ENCODE peak calls at places on chromosomes 4 and X, in ten cellular contexts. One of them, this sample, is unnamed.

GRCh38 chr4:185396724-185397402 is at the start of gene ANKRD37:
- DNase-seq in H1: no peak
- DNase-seq in upper lobe of right lung: peak; percentile 74
- DNase-seq in B cell: no peak
- DNase-seq in mesothelial cell of epicardium: no peak
- DNase-seq in fibroblast of pulmonary artery: peak; percentile 53
- DNase-seq in thyroid gland: peak; percentile 72
- DNase-seq in GM13977: no peak
- DNase-seq in endothelial cell: peak; percentile 38
- DNase-seq in astrocyte of the spinal cord: peak; percentile 69
- DNase-seq in this sample: no peak

GRCh38 chr4:150656882-150657281 is 74.9 kb downstream of the MAB21L2 start:
- DNase-seq in H1: no peak
- DNase-seq in upper lobe of right lung: no peak
- DNase-seq in B cell: no peak
- DNase-seq in mesothelial cell of epicardium: no peak
- DNase-seq in fibroblast of pulmonary artery: no peak
- DNase-seq in thyroid gland: no peak
- DNase-seq in GM13977: no peak
- DNase-seq in endothelial cell: no peak
- DNase-seq in astrocyte of the spinal cord: no peak
- DNase-seq in this sample: no peak

GRCh38 chr4:6480532-6481088 is 8.2 kb upstream of the PPP2R2C start:
- DNase-seq in H1: no peak
- DNase-seq in upper lobe of right lung: no peak
- DNase-seq in B cell: no peak
- DNase-seq in mesothelial cell of epicardium: no peak
- DNase-seq in fibroblast of pulmonary artery: no peak
- DNase-seq in thyroid gland: no peak
- DNase-seq in GM13977: no peak
- DNase-seq in endothelial cell: no peak
- DNase-seq in astrocyte of the spinal cord: no peak
- DNase-seq in this sample: no peak

GRCh38 chr4:38328963-38329729 is 334.9 kb upstream of the KLF3 start:
- DNase-seq in H1: no peak
- DNase-seq in upper lobe of right lung: no peak
- DNase-seq in B cell: no peak
- DNase-seq in mesothelial cell of epicardium: no peak
- DNase-seq in fibroblast of pulmonary artery: no peak
- DNase-seq in thyroid gland: no peak
- DNase-seq in GM13977: no peak
- DNase-seq in endothelial cell: no peak
- DNase-seq in astrocyte of the spinal cord: no peak
- DNase-seq in this sample: no peak

GRCh38 chr4:138953962-138954371 is 61.6 kb upstream of the NOCT start:
- DNase-seq in H1: no peak
- DNase-seq in upper lobe of right lung: no peak
- DNase-seq in B cell: no peak
- DNase-seq in mesothelial cell of epicardium: no peak
- DNase-seq in fibroblast of pulmonary artery: peak; percentile 93
- DNase-seq in thyroid gland: no peak
- DNase-seq in GM13977: no peak
- DNase-seq in endothelial cell: no peak
- DNase-seq in astrocyte of the spinal cord: peak; percentile 96
- DNase-seq in this sample: no peak

GRCh38 chr4:85606505-85606904 is 131.6 kb downstream of the ARHGAP24 start:
- DNase-seq in H1: no peak
- DNase-seq in upper lobe of right lung: no peak
- DNase-seq in B cell: no peak
- DNase-seq in mesothelial cell of epicardium: no peak
- DNase-seq in fibroblast of pulmonary artery: no peak
- DNase-seq in thyroid gland: no peak
- DNase-seq in GM13977: no peak
- DNase-seq in endothelial cell: no peak
- DNase-seq in astrocyte of the spinal cord: no peak
- DNase-seq in this sample: no peak

GRCh38 chrX:51420610-51421009 is 75.8 kb downstream of the NUDT11 start:
- DNase-seq in H1: no peak
- DNase-seq in upper lobe of right lung: no peak
- DNase-seq in B cell: no peak
- DNase-seq in mesothelial cell of epicardium: no peak
- DNase-seq in fibroblast of pulmonary artery: peak; percentile 55
- DNase-seq in thyroid gland: no peak
- DNase-seq in GM13977: no peak
- DNase-seq in endothelial cell: peak; percentile 35
- DNase-seq in astrocyte of the spinal cord: peak; percentile 47
- DNase-seq in this sample: no peak

GRCh38 chr4:102554988-102555387 is 53.8 kb downstream of the NFKB1 start:
- DNase-seq in H1: no peak
- DNase-seq in upper lobe of right lung: no peak
- DNase-seq in B cell: no peak
- DNase-seq in mesothelial cell of epicardium: no peak
- DNase-seq in fibroblast of pulmonary artery: no peak
- DNase-seq in thyroid gland: no peak
- DNase-seq in GM13977: no peak
- DNase-seq in endothelial cell: no peak
- DNase-seq in astrocyte of the spinal cord: no peak
- DNase-seq in this sample: no peak

DNA sequence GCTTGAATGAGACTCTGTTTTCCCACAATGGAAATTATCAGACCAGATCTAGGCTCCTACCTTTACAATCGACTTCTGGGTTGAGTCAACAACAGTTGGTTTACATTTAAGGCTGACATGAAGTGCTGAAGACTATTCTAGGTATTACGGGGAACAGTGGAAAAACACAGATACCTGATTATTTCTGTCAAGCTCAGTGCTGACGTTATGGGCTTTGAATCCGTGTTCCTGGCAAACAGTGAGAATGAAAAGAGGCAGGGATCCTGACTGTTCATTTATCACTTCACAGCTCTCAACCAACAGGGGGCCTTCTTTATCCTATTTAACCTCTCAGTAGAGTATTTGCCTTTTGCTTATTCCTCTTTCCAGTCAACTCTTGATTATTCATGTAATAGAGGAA is 43.1 kb downstream of the TMEM164 start:
- DNase-seq in H1: no peak
- DNase-seq in upper lobe of right lung: no peak
- DNase-seq in B cell: no peak
- DNase-seq in mesothelial cell of epicardium: no peak
- DNase-seq in fibroblast of pulmonary artery: peak; percentile 21
- DNase-seq in thyroid gland: no peak
- DNase-seq in GM13977: no peak
- DNase-seq in endothelial cell: no peak
- DNase-seq in astrocyte of the spinal cord: no peak
- DNase-seq in this sample: no peak
- TF ChIP-seq CTCF in H1: no peak
- TF ChIP-seq CTCF in upper lobe of right lung: no peak
- TF ChIP-seq CTCF in B cell: no peak
- TF ChIP-seq CTCF in mesothelial cell of epicardium: no peak
- TF ChIP-seq CTCF in fibroblast of pulmonary artery: peak; percentile 10
- TF ChIP-seq CTCF in thyroid gland: no peak
- TF ChIP-seq CTCF in GM13977: peak; percentile 6
- TF ChIP-seq CTCF in endothelial cell: no peak
- TF ChIP-seq CTCF in astrocyte of the spinal cord: no peak
- TF ChIP-seq CTCF in this sample: no peak

GRCh38 chr4:73142995-73143547 is 73.6 kb upstream of the COX18 start:
- DNase-seq in H1: no peak
- DNase-seq in upper lobe of right lung: no peak
- DNase-seq in B cell: no peak
- DNase-seq in mesothelial cell of epicardium: no peak
- DNase-seq in fibroblast of pulmonary artery: no peak
- DNase-seq in thyroid gland: no peak
- DNase-seq in GM13977: no peak
- DNase-seq in endothelial cell: no peak
- DNase-seq in astrocyte of the spinal cord: no peak
- DNase-seq in this sample: no peak
- TF ChIP-seq CTCF in H1: no peak
- TF ChIP-seq CTCF in upper lobe of right lung: peak; percentile 28
- TF ChIP-seq CTCF in B cell: peak; percentile 38
- TF ChIP-seq CTCF in mesothelial cell of epicardium: no peak
- TF ChIP-seq CTCF in fibroblast of pulmonary artery: peak; percentile 11
- TF ChIP-seq CTCF in thyroid gland: no peak
- TF ChIP-seq CTCF in GM13977: peak; percentile 14
- TF ChIP-seq CTCF in endothelial cell: no peak
- TF ChIP-seq CTCF in astrocyte of the spinal cord: peak; percentile 22
- TF ChIP-seq CTCF in this sample: no peak

GRCh38 chr4:61543976-61544375 is 343.9 kb downstream of the ADGRL3 start:
- DNase-seq in H1: no peak
- DNase-seq in upper lobe of right lung: no peak
- DNase-seq in B cell: no peak
- DNase-seq in mesothelial cell of epicardium: no peak
- DNase-seq in fibroblast of pulmonary artery: no peak
- DNase-seq in thyroid gland: no peak
- DNase-seq in GM13977: no peak
- DNase-seq in endothelial cell: no peak
- DNase-seq in astrocyte of the spinal cord: no peak
- DNase-seq in this sample: no peak

GRCh38 chr4:61545902-61546498 is 345.9 kb downstream of the ADGRL3 start:
- DNase-seq in H1: no peak
- DNase-seq in upper lobe of right lung: no peak
- DNase-seq in B cell: no peak
- DNase-seq in mesothelial cell of epicardium: no peak
- DNase-seq in fibroblast of pulmonary artery: no peak
- DNase-seq in thyroid gland: no peak
- DNase-seq in GM13977: no peak
- DNase-seq in endothelial cell: no peak
- DNase-seq in astrocyte of the spinal cord: no peak
- DNase-seq in this sample: no peak

GRCh38 chr4:61540944-61541343 is 340.8 kb downstream of the ADGRL3 start:
- DNase-seq in H1: no peak
- DNase-seq in upper lobe of right lung: no peak
- DNase-seq in B cell: no peak
- DNase-seq in mesothelial cell of epicardium: no peak
- DNase-seq in fibroblast of pulmonary artery: no peak
- DNase-seq in thyroid gland: no peak
- DNase-seq in GM13977: no peak
- DNase-seq in endothelial cell: no peak
- DNase-seq in astrocyte of the spinal cord: no peak
- DNase-seq in this sample: no peak

DNA sequence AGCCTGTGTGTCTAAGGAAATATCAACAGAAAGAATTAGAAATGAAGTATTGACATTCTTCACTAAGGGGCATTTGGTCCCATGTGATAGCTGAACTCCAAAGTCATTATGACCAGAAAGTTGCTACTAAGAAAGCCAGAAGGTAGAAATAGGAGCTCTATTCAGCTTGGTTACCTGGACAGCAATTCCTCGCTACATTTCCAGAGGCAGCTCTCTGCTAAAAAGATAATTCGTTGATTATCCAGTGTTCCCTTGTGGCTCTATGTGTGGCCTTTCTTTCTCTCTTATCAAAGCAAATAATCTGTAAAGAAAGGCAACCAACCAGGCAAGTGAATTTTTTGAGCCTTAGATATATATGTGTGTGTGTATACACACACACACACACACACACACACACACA is 341.3 kb downstream of the ADGRL3 start:
- DNase-seq in H1: no peak
- DNase-seq in upper lobe of right lung: no peak
- DNase-seq in B cell: no peak
- DNase-seq in mesothelial cell of epicardium: no peak
- DNase-seq in fibroblast of pulmonary artery: no peak
- DNase-seq in thyroid gland: no peak
- DNase-seq in GM13977: no peak
- DNase-seq in endothelial cell: no peak
- DNase-seq in astrocyte of the spinal cord: no peak
- DNase-seq in this sample: no peak
- TF ChIP-seq CTCF in H1: no peak
- TF ChIP-seq CTCF in upper lobe of right lung: no peak
- TF ChIP-seq CTCF in B cell: no peak
- TF ChIP-seq CTCF in mesothelial cell of epicardium: no peak
- TF ChIP-seq CTCF in fibroblast of pulmonary artery: no peak
- TF ChIP-seq CTCF in thyroid gland: no peak
- TF ChIP-seq CTCF in GM13977: no peak
- TF ChIP-seq CTCF in endothelial cell: no peak
- TF ChIP-seq CTCF in astrocyte of the spinal cord: peak; percentile 21
- TF ChIP-seq CTCF in this sample: no peak

GRCh38 chr4:146123231-146123630 is 52.3 kb upstream of the LSM6 start:
- DNase-seq in H1: no peak
- DNase-seq in upper lobe of right lung: no peak
- DNase-seq in B cell: no peak
- DNase-seq in mesothelial cell of epicardium: no peak
- DNase-seq in fibroblast of pulmonary artery: no peak
- DNase-seq in thyroid gland: no peak
- DNase-seq in GM13977: no peak
- DNase-seq in endothelial cell: no peak
- DNase-seq in astrocyte of the spinal cord: no peak
- DNase-seq in this sample: no peak

GRCh38 chr4:146119845-146120404 is 55.6 kb upstream of the LSM6 start:
- DNase-seq in H1: no peak
- DNase-seq in upper lobe of right lung: no peak
- DNase-seq in B cell: no peak
- DNase-seq in mesothelial cell of epicardium: no peak
- DNase-seq in fibroblast of pulmonary artery: no peak
- DNase-seq in thyroid gland: no peak
- DNase-seq in GM13977: no peak
- DNase-seq in endothelial cell: no peak
- DNase-seq in astrocyte of the spinal cord: no peak
- DNase-seq in this sample: no peak

GRCh38 chr4:146122398-146122797 is 53.1 kb upstream of the LSM6 start:
- DNase-seq in H1: no peak
- DNase-seq in upper lobe of right lung: no peak
- DNase-seq in B cell: no peak
- DNase-seq in mesothelial cell of epicardium: no peak
- DNase-seq in fibroblast of pulmonary artery: no peak
- DNase-seq in thyroid gland: no peak
- DNase-seq in GM13977: no peak
- DNase-seq in endothelial cell: no peak
- DNase-seq in astrocyte of the spinal cord: no peak
- DNase-seq in this sample: no peak

GRCh38 chr4:146121757-146122156 is 53.8 kb upstream of the LSM6 start:
- DNase-seq in H1: no peak
- DNase-seq in upper lobe of right lung: no peak
- DNase-seq in B cell: no peak
- DNase-seq in mesothelial cell of epicardium: no peak
- DNase-seq in fibroblast of pulmonary artery: peak; percentile 7
- DNase-seq in thyroid gland: no peak
- DNase-seq in GM13977: no peak
- DNase-seq in endothelial cell: no peak
- DNase-seq in astrocyte of the spinal cord: no peak
- DNase-seq in this sample: no peak

DNA sequence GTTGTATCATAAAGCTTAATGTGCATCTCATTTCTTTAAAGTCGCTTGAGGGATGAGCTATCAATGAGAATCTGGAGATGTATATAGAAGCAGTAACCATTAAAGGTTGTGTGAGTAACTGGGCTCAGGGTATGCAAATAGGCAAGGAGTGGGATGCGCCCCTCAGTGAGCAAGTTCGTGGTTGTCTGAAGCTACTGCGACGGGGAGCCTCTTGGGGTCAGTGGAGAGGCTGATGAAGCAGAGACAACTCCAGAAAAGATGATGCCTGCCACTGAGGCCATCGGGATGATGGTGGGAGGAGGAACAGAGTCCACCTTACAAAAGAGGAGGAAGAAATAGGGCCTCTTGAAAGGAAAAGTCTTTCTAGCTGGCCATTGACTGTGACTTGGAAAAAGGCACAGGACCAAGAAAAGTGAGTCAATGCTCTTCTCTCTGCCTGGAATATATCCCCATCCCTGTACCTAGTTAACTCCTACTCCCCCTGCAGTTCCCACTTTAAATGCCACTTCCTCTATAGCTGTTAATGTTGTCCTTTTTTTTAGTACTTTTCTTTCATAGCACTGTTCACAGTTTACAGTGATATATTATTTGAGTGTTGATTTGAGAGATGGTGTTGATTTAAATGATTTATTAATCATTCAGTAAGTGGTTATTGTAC is 51.4 kb upstream of the LSM6 start:
- DNase-seq in H1: peak; percentile 33
- DNase-seq in upper lobe of right lung: no peak
- DNase-seq in B cell: no peak
- DNase-seq in mesothelial cell of epicardium: no peak
- DNase-seq in fibroblast of pulmonary artery: no peak
- DNase-seq in thyroid gland: no peak
- DNase-seq in GM13977: no peak
- DNase-seq in endothelial cell: no peak
- DNase-seq in astrocyte of the spinal cord: no peak
- DNase-seq in this sample: peak; percentile 42
- TF ChIP-seq CTCF in H1: peak; percentile 39
- TF ChIP-seq CTCF in upper lobe of right lung: no peak
- TF ChIP-seq CTCF in B cell: no peak
- TF ChIP-seq CTCF in mesothelial cell of epicardium: no peak
- TF ChIP-seq CTCF in fibroblast of pulmonary artery: no peak
- TF ChIP-seq CTCF in thyroid gland: no peak
- TF ChIP-seq CTCF in GM13977: peak; percentile 25
- TF ChIP-seq CTCF in endothelial cell: no peak
- TF ChIP-seq CTCF in astrocyte of the spinal cord: peak; percentile 4
- TF ChIP-seq CTCF in this sample: peak; percentile 15